ENCODE peak calls at places on chromosomes 4 and X, in seven cellular contexts. E is A549, Y is heart left ventricle, C is adrenal gland, I is uterus, O is HCT116, D is K562. S is an unnamed sample.

GRCh38 chr4:13670456-13671150 is 43.1 kb upstream of the BOD1L1 start:
- DNase-seq in O (no peak), D (no peak), E (no peak), I (no peak), C (no peak), Y (peak), S (no peak)

GRCh38 chr4:179196511-179196910 is 1754.3 kb upstream of the AGA start:
- DNase-seq in I (no peak), D (no peak), O (no peak), E (no peak), C (no peak), Y (no peak), S (no peak)

GRCh38 chr4:121307441-121308327 is 73.1 kb downstream of the QRFPR start:
- DNase-seq in I (no peak), O (peak), D (peak), C (peak), Y (no peak), E (peak), S (peak)

GRCh38 chrX:63330681-63331080 is 20.5 kb downstream of the SPIN4 start:
- DNase-seq in Y (no peak), E (peak), D (no peak), C (no peak), I (no peak), O (no peak), S (no peak)

GRCh38 chr4:72326692-72327632 is 242.1 kb downstream of the ADAMTS3 start:
- DNase-seq in Y (no peak), O (peak), C (peak), I (no peak), D (no peak), E (peak), S (peak)

GRCh38 chr4:121457278-121457875 is 76.6 kb upstream of the QRFPR start:
- DNase-seq in D (no peak), Y (no peak), C (no peak), I (no peak), E (no peak), O (no peak), S (no peak)

GRCh38 chrX:115467961-115468360 is 93.0 kb upstream of the PLS3 start:
- DNase-seq in I (no peak), Y (no peak), D (no peak), E (no peak), C (no peak), O (no peak), S (no peak)

GRCh38 chr4:108010167-108010566 is 20.5 kb downstream of the HADH start:
- DNase-seq in D (no peak), E (no peak), I (no peak), C (no peak), O (no peak), Y (no peak), S (no peak)

GRCh38 chr4:164134388-164134787 is 619.5 kb upstream of the SMIM31 start:
- DNase-seq in Y (no peak), E (no peak), I (no peak), C (no peak), O (no peak), D (no peak), S (no peak)

GRCh38 chr4:75820197-75820596 is 82.1 kb downstream of the PPEF2 start:
- DNase-seq in D (no peak), I (no peak), C (no peak), O (no peak), E (no peak), Y (no peak), S (no peak)

GRCh38 chr4:21664355-21664754 is 284.2 kb downstream of the KCNIP4 start:
- DNase-seq in Y (no peak), I (no peak), C (no peak), D (no peak), E (no peak), O (no peak), S (no peak)

GRCh38 chr4:98626350-98626749 is 32.1 kb downstream of the TSPAN5 start:
- DNase-seq in I (peak), Y (peak), C (no peak), O (peak), E (peak), D (no peak), S (no peak)

GRCh38 chr4:155481150-155481549 is 104.4 kb upstream of the MAP9 start:
- DNase-seq in C (no peak), I (no peak), D (no peak), Y (no peak), O (no peak), E (no peak), S (no peak)

GRCh38 chr4:7949759-7950158 is 10.1 kb upstream of the AFAP1 start:
- DNase-seq in O (no peak), Y (no peak), C (no peak), E (no peak), D (no peak), I (no peak), S (no peak)

GRCh38 chr4:105399535-105400161 is 74.2 kb downstream of the PPA2 start:
- DNase-seq in C (no peak), I (no peak), D (no peak), E (peak), Y (no peak), O (peak), S (no peak)

GRCh38 chr4:1533501-1534064 is 127.3 kb upstream of the NKX1-1 start:
- DNase-seq in O (no peak), D (no peak), C (no peak), Y (peak), E (no peak), I (no peak), S (no peak)

GRCh38 chrX:5051831-5052491 is 1176.7 kb downstream of the NLGN4X start:
- DNase-seq in E (peak), Y (peak), D (no peak), C (peak), O (no peak), I (peak), S (peak)

GRCh38 chr4:7044415-7044930 is 1.3 kb downstream of the TADA2B start:
- DNase-seq in O (no peak), E (no peak), I (no peak), Y (peak), C (peak), D (no peak), S (peak)

GRCh38 chr4:93168053-93168452 is 660.5 kb upstream of the ATOH1 start:
- DNase-seq in D (no peak), I (no peak), E (no peak), Y (no peak), C (no peak), O (no peak), S (no peak)

GRCh38 chr4:132313852-132314251 is 835.2 kb upstream of the PCDH10 start:
- DNase-seq in I (no peak), Y (no peak), D (no peak), C (no peak), O (no peak), E (no peak), S (no peak)
- TF ChIP-seq POLR2A in I (no peak), Y (no peak), D (no peak), C (no peak), O (no peak), E (no peak), S (no peak)

GRCh38 chr4:119498520-119498919 is 130.1 kb downstream of the PDE5A start:
- DNase-seq in Y (no peak), O (no peak), I (peak), C (peak), D (no peak), E (no peak), S (no peak)

GRCh38 chr4:119489305-119489704 is 139.3 kb downstream of the PDE5A start:
- DNase-seq in D (no peak), C (no peak), Y (no peak), O (no peak), E (no peak), I (no peak), S (no peak)

GRCh38 chr4:119490335-119490734 is 138.3 kb downstream of the PDE5A start:
- DNase-seq in O (no peak), Y (no peak), E (peak), C (peak), D (no peak), I (no peak), S (peak)

DNA sequence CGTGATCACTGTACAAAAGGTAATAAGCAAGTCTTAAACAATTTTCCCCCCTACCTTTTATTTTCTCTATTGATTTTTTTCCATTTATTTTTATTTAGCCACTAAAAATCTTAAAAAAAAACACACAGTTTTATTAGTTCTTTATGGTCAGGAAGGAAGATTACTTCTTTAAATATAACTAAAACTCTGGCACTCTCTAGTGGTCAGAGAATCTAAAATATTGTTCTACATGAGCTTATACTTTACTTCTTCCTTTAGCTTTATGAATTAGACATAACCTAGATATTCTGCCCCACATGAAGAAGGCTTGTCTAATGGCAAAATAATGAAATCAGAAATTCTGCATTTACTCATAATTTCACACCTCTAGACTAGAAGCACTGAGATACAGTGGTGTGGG is 135.2 kb downstream of the PDE5A start:
- DNase-seq in O (no peak), C (no peak), Y (no peak), I (no peak), E (peak), D (no peak), S (peak)
- TF ChIP-seq POLR2A in O (no peak), C (no peak), Y (no peak), I (no peak), E (no peak), D (no peak), S (no peak)

GRCh38 chrX:111328858-111329257 is 58.6 kb upstream of the CAPN6 start:
- DNase-seq in I (no peak), O (no peak), C (no peak), D (no peak), E (no peak), Y (no peak), S (no peak)
- TF ChIP-seq POLR2A in I (no peak), O (no peak), C (no peak), D (no peak), E (no peak), Y (no peak), S (no peak)

GRCh38 chrX:274904-275475 is 6.2 kb upstream of the PLCXD1 start:
- DNase-seq in E (no peak), Y (peak), C (peak), D (no peak), O (no peak), I (no peak), S (no peak)
- TF ChIP-seq POLR2A in E (no peak), Y (no peak), C (no peak), D (no peak), O (no peak), I (no peak), S (no peak)

DNA sequence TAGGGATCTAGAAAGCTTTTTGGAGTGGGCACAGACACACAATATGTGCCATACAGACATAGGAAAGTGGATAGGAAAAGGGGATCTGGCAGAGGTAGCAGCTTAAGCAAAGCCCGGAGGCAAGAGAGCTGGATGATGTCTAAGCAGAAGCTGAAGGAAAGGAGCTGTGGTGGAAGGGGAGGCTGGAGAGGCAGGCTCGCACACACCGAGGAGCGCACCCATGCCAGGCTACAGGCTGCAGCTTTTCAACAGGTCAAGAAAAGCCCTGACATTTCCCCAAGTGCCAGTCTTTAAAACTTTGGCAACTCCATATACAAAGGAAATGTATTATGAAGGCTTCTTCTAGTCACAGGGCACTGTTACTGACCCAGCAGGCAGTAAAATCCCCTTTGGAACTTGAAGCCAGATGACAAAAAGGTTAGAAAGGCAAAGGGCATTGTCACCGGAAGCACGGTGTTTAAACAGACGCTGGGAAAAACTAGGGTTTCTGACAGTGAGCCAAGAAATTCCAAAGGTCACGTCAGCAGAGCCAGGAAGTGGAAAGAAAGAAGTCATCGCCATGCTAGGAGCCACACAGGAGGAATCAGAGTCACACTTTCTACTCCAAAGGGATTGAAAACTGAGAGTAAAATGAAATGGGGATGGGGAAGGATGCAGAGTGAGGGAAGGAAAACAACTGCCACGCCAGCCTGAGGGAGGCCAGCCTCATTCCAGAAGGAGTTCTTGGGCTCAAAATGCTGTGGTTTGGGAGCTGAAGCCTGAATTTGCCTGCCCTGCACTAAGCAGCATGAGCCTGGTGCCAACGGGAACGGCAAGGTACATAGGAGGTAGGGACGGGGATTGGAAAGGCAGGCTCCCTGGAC is 67.1 kb downstream of the SOWAHB start:
- DNase-seq in I (peak), Y (peak), D (no peak), O (peak), C (peak), E (peak), S (no peak)
- TF ChIP-seq POLR2A in I (no peak), Y (no peak), D (no peak), O (no peak), C (no peak), E (no peak), S (no peak)

GRCh38 chrX:154374361-154375155 is at the start of gene FLNA:
- DNase-seq in E (no peak), C (peak), D (no peak), O (no peak), I (peak), Y (no peak), S (peak)
- TF ChIP-seq POLR2A in E (peak), C (no peak), D (no peak), O (no peak), I (peak), Y (no peak), S (no peak)

GRCh38 chr4:118835896-118836762 is at the start of gene SEC24D:
- DNase-seq in C (peak), I (peak), D (peak), O (peak), E (peak), Y (peak), S (peak)
- TF ChIP-seq POLR2A in C (peak), I (peak), D (peak), O (peak), E (no peak), Y (no peak), S (peak)

DNA sequence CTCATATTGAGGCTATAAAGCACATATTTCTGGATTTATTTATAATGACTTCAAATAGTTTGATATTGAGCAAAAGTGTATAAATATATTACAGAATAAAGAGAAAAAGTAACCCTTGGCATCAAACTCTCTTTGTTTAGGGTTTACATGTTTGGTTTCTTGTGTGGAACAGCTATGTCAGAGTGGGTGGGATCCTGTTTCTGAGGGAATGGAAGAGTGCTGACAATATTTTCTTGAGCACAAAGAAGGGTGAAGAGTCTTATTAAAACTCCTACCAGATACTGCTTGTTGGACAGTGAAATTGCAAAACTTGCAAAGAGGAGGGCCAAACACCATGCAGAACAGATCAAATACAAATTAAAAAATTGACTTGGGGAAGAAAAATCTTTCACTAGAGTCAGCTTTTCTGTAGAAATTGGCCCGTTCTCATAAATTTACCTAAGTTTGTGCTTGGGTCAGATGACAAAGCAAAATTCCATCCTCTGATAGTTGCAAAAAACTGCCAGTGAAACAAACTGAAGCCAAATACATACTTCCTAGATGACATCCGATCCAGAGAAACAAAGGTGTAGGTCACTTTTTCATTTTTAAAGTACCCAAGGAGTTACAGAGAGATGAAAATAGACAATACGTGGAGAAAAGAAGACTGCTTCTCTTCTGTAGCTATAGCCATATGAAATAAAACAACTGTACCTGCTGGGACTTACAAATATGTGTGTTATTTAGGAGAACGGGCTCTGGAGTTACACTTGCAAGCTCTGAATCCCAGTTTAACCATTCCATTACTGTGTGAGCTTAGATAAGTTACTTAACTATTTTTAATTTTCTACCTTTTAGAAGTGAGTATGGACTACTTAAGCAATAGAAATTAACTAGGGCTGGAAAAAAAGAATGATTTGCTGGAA is 133.3 kb downstream of the MAML3 start:
- DNase-seq in Y (no peak), O (no peak), I (no peak), C (no peak), D (no peak), E (peak), S (no peak)
- TF ChIP-seq POLR2A in Y (no peak), O (no peak), I (no peak), C (no peak), D (no peak), E (no peak), S (no peak)

GRCh38 chr4:70705146-70705855 is 16.5 kb upstream of the RUFY3 start:
- DNase-seq in C (peak), O (no peak), D (peak), E (peak), I (peak), Y (peak), S (peak)
- TF ChIP-seq POLR2A in C (peak), O (no peak), D (peak), E (peak), I (peak), Y (no peak), S (peak)

DNA sequence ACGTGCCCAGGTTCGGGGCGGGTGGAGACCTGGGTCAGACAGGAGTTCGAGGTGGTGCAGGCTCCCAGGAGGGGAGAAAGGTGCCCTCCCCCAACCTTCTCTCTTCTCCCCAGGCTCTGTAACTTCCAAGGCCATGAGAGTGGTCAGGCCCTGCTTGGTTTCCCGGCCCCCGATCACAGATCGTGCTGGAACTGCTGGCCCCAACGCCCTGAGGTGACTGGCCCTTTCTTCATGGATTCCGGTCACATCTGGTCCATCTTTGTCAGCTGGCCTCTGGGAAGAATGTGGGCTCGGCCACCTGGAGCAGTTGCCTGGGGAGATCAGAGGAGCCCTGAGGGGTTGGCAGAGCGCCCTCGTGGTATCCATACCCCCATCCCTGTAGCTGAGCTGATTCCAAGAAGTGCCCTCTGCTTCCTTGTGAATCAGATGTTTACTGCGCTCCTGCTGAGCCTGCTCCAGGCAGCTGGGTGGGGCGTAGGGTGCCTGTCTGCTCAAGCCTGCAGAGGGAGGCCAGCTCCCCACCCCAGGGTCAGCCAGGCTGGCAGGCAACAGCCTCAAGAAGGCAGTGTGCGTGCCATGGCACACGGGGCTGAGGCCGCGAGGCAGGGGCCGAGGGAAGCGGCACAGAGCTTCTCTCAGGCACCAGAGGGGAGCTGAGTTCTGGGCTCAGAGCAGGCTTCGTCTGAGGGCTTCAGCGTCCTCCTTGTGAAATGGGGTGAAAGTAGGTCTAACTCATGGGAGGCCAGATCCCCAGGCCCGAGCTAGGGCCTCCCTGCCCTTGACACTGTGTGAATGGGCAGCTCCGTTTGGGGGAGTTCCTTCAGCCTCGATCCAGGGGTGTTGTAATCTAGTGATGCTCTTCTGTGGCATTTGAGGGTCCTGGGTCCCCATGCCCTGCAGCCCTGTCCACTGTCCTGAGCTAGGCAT is 3.6 kb downstream of the SH3BP2 start:
- DNase-seq in D (no peak), O (no peak), E (peak), C (peak), I (peak), Y (no peak), S (no peak)
- TF ChIP-seq POLR2A in D (no peak), O (no peak), E (peak), C (no peak), I (no peak), Y (no peak), S (no peak)